ENCODE peak calls at places on chromosomes 7 and 10, in nine cellular contexts. R is nephron progenitor cell, V is GM12864, B is cardiac muscle cell, T is HFF-Myc, K is HL-60, E is endothelial cell of umbilical vein, U is psoas muscle, H is omental fat pad. F is an unnamed sample.

GRCh38 chr7:70694357-70694908 is 437.5 kb upstream of the GALNT17 start:
- DNase-seq in E (no peak), H (no peak), V (no peak), T (no peak), U (peak), R (peak), K (no peak), B (peak), F (no peak)

GRCh38 chr10:13784067-13784466 is 197.3 kb downstream of the PRPF18 start:
- DNase-seq in H (no peak), E (peak), R (no peak), U (no peak), T (peak), V (peak), K (no peak), B (no peak), F (no peak)

GRCh38 chr7:44309271-44310091 is 15.9 kb downstream of the CAMK2B start:
- DNase-seq in B (peak), V (no peak), T (no peak), U (peak), R (peak), E (peak), H (no peak), K (no peak), F (peak)

GRCh38 chr7:139339698-139340036 is 1.5 kb upstream of the FMC1 start:
- DNase-seq in R (no peak), E (no peak), U (no peak), B (no peak), T (no peak), H (no peak), K (no peak), V (no peak), F (no peak)

GRCh38 chr7:68321076-68321639 is 1277.1 kb upstream of the AUTS2 start:
- DNase-seq in H (no peak), U (peak), R (no peak), V (no peak), B (peak), E (no peak), T (no peak), K (no peak), F (no peak)

GRCh38 chr7:92244803-92245486 is 769 bp downstream of the KRIT1 start:
- DNase-seq in R (no peak), K (peak), U (no peak), B (no peak), V (no peak), T (no peak), E (no peak), H (no peak), F (no peak)

GRCh38 chr10:32412499-32412853 is 33.5 kb upstream of the CCDC7 start:
- DNase-seq in B (peak), H (no peak), R (no peak), U (no peak), E (no peak), K (no peak), V (no peak), T (no peak), F (no peak)

GRCh38 chr10:1166828-1167275 is 110.7 kb downstream of the WDR37 start:
- DNase-seq in B (no peak), R (no peak), T (no peak), H (no peak), E (no peak), K (no peak), V (no peak), U (no peak), F (no peak)

GRCh38 chr10:132101529-132101928 is 35.8 kb downstream of the JAKMIP3 start:
- DNase-seq in B (no peak), E (no peak), H (no peak), V (no peak), R (no peak), K (no peak), U (no peak), T (no peak), F (peak)

GRCh38 chr10:93431361-93431760 is 50.8 kb downstream of the MYOF start:
- DNase-seq in R (no peak), H (no peak), U (no peak), V (no peak), B (no peak), T (no peak), K (no peak), E (peak), F (no peak)

GRCh38 chr7:143490719-143491306 is 13.1 kb downstream of the TAS2R41 start:
- DNase-seq in K (no peak), B (peak), U (no peak), V (no peak), T (no peak), E (peak), R (peak), H (no peak), F (peak)

GRCh38 chr10:10786334-10787090 is 231.2 kb upstream of the CELF2 start:
- DNase-seq in B (no peak), U (no peak), K (no peak), E (peak), H (no peak), V (no peak), T (no peak), R (no peak), F (no peak)

GRCh38 chr10:122143238-122143841 is 127.8 kb upstream of the BTBD16 start:
- DNase-seq in T (no peak), U (peak), B (no peak), R (no peak), K (peak), H (no peak), E (no peak), V (no peak), F (no peak)

GRCh38 chr10:4765428-4765827 is 60.6 kb upstream of the AKR1E2 start:
- DNase-seq in R (no peak), K (no peak), H (no peak), T (no peak), V (no peak), E (peak), U (no peak), B (no peak), F (no peak)

GRCh38 chr7:13822678-13823077 is 166.8 kb downstream of the ETV1 start:
- DNase-seq in V (no peak), E (no peak), R (no peak), B (no peak), U (no peak), T (no peak), H (no peak), K (no peak), F (no peak)

GRCh38 chr7:129557686-129558481 is 53.6 kb upstream of the NRF1 start:
- DNase-seq in U (no peak), R (no peak), T (no peak), V (no peak), K (no peak), B (no peak), E (no peak), H (no peak), F (no peak)

GRCh38 chr7:42237162-42237821 is at the start of gene GLI3:
- DNase-seq in H (peak), R (peak), K (no peak), E (peak), V (peak), U (peak), T (peak), B (peak), F (peak)

GRCh38 chr10:86953747-86954680 is 3.4 kb downstream of the MMRN2 start:
- DNase-seq in T (no peak), H (no peak), K (no peak), R (peak), E (peak), B (peak), V (no peak), U (peak), F (no peak)

GRCh38 chr7:88357794-88358533 is 51.3 kb upstream of the STEAP4 start:
- DNase-seq in T (no peak), B (no peak), V (no peak), U (no peak), H (no peak), R (no peak), K (no peak), E (no peak), F (peak)

GRCh38 chr10:130333185-130333584 is 197.0 kb downstream of the GLRX3 start:
- DNase-seq in B (no peak), T (no peak), K (no peak), E (no peak), V (no peak), R (no peak), H (no peak), U (no peak), F (no peak)

GRCh38 chr10:102322914-102323313 is 72.6 kb upstream of the NFKB2 start:
- DNase-seq in K (peak), V (no peak), E (no peak), H (no peak), B (no peak), U (no peak), R (no peak), T (no peak), F (no peak)

GRCh38 chr10:13758761-13759160 is 172.0 kb downstream of the PRPF18 start:
- DNase-seq in T (no peak), K (no peak), E (no peak), V (no peak), B (no peak), U (no peak), R (no peak), H (no peak), F (no peak)

GRCh38 chr10:84008878-84009277 is 130.4 kb upstream of the GHITM start:
- DNase-seq in B (peak), T (no peak), V (no peak), E (peak), U (no peak), K (peak), H (no peak), R (peak), F (no peak)

GRCh38 chr10:71266918-71267442 is 52.1 kb upstream of the SLC29A3 start:
- DNase-seq in K (no peak), U (no peak), V (no peak), T (no peak), R (no peak), H (no peak), E (no peak), B (no peak), F (no peak)

GRCh38 chr10:35356725-35357092 is 20.4 kb downstream of the CCNY start:
- DNase-seq in K (no peak), U (no peak), T (no peak), V (no peak), B (no peak), E (no peak), R (no peak), H (no peak), F (no peak)

GRCh38 chr10:129937351-129937751 is 26.7 kb downstream of the EBF3 start:
- DNase-seq in R (no peak), H (no peak), E (no peak), U (peak), V (no peak), T (no peak), B (no peak), K (no peak), F (no peak)

GRCh38 chr7:132456418-132456817 is 119.9 kb downstream of the PLXNA4 start:
- DNase-seq in K (no peak), E (no peak), R (no peak), V (no peak), H (no peak), T (no peak), U (no peak), B (no peak), F (no peak)

GRCh38 chr10:86759073-86759672 is 2.8 kb downstream of the BMPR1A start:
- DNase-seq in E (no peak), H (no peak), V (no peak), R (no peak), K (no peak), T (no peak), B (no peak), U (no peak), F (no peak)

DNA sequence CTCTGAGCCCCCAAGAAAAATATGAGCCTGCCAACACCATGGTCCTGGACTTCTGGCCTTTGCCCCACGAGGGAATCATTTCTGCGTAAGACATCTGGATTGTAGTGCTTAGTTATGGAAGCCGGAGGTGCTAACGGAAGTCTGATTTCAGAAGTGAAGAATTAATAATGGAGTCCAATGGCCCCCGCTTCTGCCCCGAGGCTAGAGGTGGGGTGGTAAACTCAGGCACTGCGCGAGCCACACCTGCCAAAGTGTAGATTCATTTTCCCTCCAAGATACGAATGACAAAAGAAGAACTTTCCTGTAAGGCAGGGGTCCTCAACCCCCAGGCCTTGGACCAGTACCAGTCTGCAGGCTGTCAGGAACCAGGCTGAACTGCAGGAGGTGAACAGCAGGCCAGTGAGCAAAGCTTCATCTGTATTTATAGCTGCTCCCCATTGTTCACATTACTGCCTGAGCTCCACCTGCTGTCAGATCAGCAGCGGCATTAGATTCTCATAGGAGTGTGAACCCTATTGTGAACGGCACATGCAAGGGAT is 22.3 kb downstream of the CNPY1 start:
- DNase-seq in V (no peak), K (no peak), T (no peak), B (no peak), E (no peak), H (no peak), U (no peak), R (no peak), F (no peak)
- TF ChIP-seq CTCF in V (no peak), K (no peak), T (no peak), B (no peak), E (no peak), H (no peak), U (no peak), R (no peak), F (no peak)

GRCh38 chr7:121395961-121396757 is at the start of gene FAM3C:
- DNase-seq in E (peak), H (peak), T (peak), K (peak), R (peak), U (peak), V (peak), B (peak), F (peak)
- TF ChIP-seq CTCF in E (peak), H (peak), T (peak), K (peak), R (peak), U (peak), V (peak), B (peak), F (peak)

DNA sequence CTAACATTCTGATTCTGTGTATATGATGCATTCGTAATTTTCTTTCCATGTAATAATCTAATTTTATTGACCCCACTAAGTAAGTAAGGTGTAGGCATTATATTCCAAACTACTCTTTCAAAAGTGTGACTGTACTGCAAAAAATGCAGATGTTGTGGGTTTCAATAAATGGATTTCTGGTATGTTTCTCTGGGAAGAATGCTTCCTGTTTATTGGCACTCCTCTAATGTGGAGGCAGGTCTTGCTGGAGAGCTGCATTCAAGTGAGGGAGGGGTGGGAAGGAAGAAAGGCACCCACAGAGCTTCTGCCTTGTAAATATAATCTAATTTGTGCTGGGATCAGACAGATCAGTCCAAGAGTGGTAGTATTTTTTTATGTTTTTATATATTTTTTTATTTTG is 23.9 kb downstream of the ST7 start:
- DNase-seq in B (no peak), K (no peak), R (no peak), V (no peak), E (no peak), U (no peak), T (no peak), H (no peak), F (no peak)
- TF ChIP-seq CTCF in B (no peak), K (no peak), R (no peak), V (no peak), E (no peak), U (no peak), T (no peak), H (no peak), F (no peak)

GRCh38 chr10:15901889-15902288 is 41.6 kb upstream of the MINDY3 start:
- DNase-seq in E (no peak), H (no peak), B (no peak), K (no peak), R (no peak), U (no peak), V (no peak), T (no peak), F (no peak)

GRCh38 chr10:15896654-15897053 is 36.3 kb upstream of the MINDY3 start:
- DNase-seq in U (no peak), T (no peak), E (no peak), V (no peak), K (no peak), R (no peak), B (no peak), H (no peak), F (no peak)

GRCh38 chr10:15897282-15897681 is 37.0 kb upstream of the MINDY3 start:
- DNase-seq in B (no peak), R (no peak), V (no peak), E (peak), K (no peak), U (no peak), T (no peak), H (no peak), F (no peak)

GRCh38 chr10:15898046-15898445 is 37.7 kb upstream of the MINDY3 start:
- DNase-seq in U (no peak), E (peak), T (peak), H (no peak), R (no peak), V (no peak), B (no peak), K (no peak), F (no peak)
- TF ChIP-seq CTCF in U (peak), E (peak), T (no peak), H (no peak), R (peak), V (peak), B (peak), K (no peak), F (peak)

GRCh38 chr10:17671307-17671706 is 27.4 kb downstream of the STAM start:
- DNase-seq in U (no peak), B (no peak), T (no peak), K (no peak), V (no peak), R (no peak), H (no peak), E (no peak), F (no peak)

GRCh38 chr10:17682236-17682946 is 38.4 kb downstream of the STAM start:
- DNase-seq in R (no peak), H (no peak), V (no peak), T (no peak), E (peak), B (no peak), U (no peak), K (no peak), F (no peak)

GRCh38 chr10:17675638-17676037 is 31.7 kb downstream of the STAM start:
- DNase-seq in B (no peak), R (no peak), E (no peak), V (no peak), K (no peak), U (no peak), H (no peak), T (no peak), F (no peak)

GRCh38 chr10:17673517-17674051 is 29.6 kb downstream of the STAM start:
- DNase-seq in K (no peak), V (no peak), T (peak), H (no peak), U (no peak), R (no peak), B (peak), E (no peak), F (peak)

DNA sequence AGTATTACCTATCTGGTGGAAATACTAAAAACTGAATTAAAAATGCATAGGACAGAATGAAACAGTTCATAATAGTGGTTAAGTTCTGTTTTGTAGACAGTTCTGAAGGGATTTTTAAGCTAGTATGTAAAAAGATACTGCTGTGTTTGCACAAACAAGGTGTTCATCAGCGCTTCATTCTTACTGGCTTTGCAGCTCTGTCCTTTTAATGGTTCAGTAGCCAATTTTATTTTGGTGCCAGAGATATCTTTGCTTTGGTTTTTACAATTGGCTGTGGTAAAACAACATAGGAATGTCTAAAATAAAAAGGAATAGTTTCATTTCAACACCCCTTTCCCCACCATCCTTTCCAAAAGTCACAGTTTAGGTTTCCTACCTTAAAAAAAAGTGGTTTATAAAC is 33.0 kb downstream of the STAM start:
- DNase-seq in B (no peak), K (no peak), V (no peak), H (no peak), T (no peak), U (no peak), R (no peak), E (no peak), F (no peak)
- TF ChIP-seq CTCF in B (no peak), K (no peak), V (no peak), H (no peak), T (no peak), U (no peak), R (no peak), E (no peak), F (no peak)

DNA sequence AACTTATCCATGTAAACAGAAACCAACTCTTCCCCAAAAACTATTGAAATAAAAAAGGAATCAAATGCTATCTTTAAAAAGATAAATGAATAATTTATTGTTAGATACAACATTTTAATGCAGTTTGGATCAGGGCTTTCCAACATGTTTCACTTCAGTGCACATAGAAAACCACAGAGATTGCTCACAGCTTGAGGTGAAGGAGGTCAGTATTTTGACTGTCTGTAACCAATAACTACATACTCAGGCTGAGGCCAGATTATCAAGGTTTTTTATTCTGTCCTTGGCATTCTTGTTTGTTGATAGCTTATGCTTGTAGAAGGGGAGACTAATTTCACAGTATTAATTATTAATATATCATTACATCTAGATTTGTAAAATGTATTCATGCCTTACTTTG is 195.5 kb downstream of the PRKG1 start:
- DNase-seq in U (no peak), V (no peak), K (no peak), R (no peak), B (no peak), T (no peak), H (no peak), E (no peak), F (no peak)
- TF ChIP-seq CTCF in U (no peak), V (no peak), K (no peak), R (no peak), B (no peak), T (no peak), H (no peak), E (no peak), F (no peak)

GRCh38 chr7:2761131-2761624 is 73.2 kb downstream of the AMZ1 start:
- DNase-seq in B (no peak), H (no peak), T (no peak), K (no peak), V (no peak), E (no peak), R (no peak), U (no peak), F (no peak)

GRCh38 chr7:2761801-2762497 is 73.9 kb downstream of the AMZ1 start:
- DNase-seq in V (no peak), T (no peak), E (no peak), K (no peak), R (no peak), U (no peak), B (no peak), H (no peak), F (no peak)

GRCh38 chr7:2758673-2759603 is 70.9 kb downstream of the AMZ1 start:
- DNase-seq in H (no peak), K (no peak), E (no peak), T (no peak), R (no peak), U (no peak), V (no peak), B (no peak), F (no peak)

GRCh38 chr7:2759736-2760097 is 71.7 kb downstream of the AMZ1 start:
- DNase-seq in B (no peak), T (no peak), H (no peak), E (no peak), V (no peak), R (no peak), K (no peak), U (peak), F (no peak)

GRCh38 chr7:2760098-2760889 is 72.3 kb downstream of the AMZ1 start:
- DNase-seq in H (no peak), R (no peak), U (peak), K (no peak), E (peak), V (no peak), T (no peak), B (peak), F (no peak)
- TF ChIP-seq CTCF in H (no peak), R (peak), U (peak), K (peak), E (peak), V (peak), T (peak), B (peak), F (peak)